ENCODE peak calls at places on chromosomes 4 and X, in four cellular contexts. C, H, W and V are unnamed samples.

GRCh38 chr4:45030059-45030458 is 303.7 kb upstream of the GNPDA2 start:
- DNase-seq in W (no peak), C (no peak), H (no peak), V (no peak)

GRCh38 chr4:8507624-8508023 is 67.0 kb downstream of the TRMT44 start:
- DNase-seq in W (no peak), H (peak), C (no peak), V (no peak)

GRCh38 chr4:110630621-110631402 is 7.9 kb upstream of the PITX2 start:
- DNase-seq in C (no peak), H (no peak), W (no peak), V (no peak)

GRCh38 chr4:7121174-7121573 is 53.3 kb upstream of the GRPEL1 start:
- DNase-seq in W (no peak), C (no peak), H (peak), V (no peak)

GRCh38 chrX:15496809-15497208 is 3.7 kb upstream of the PIR start:
- DNase-seq in C (no peak), H (no peak), W (no peak), V (no peak)

GRCh38 chr4:101136373-101137370 is 210.7 kb downstream of the PPP3CA start:
- DNase-seq in H (no peak), C (no peak), W (no peak), V (no peak)

GRCh38 chrX:108735680-108736508 is 469 bp downstream of the IRS4 start:
- DNase-seq in C (no peak), H (peak), W (no peak), V (peak)

GRCh38 chrX:121259170-121259569 is 211.8 kb downstream of the GLUD2 start:
- DNase-seq in W (no peak), C (no peak), H (no peak), V (no peak)

GRCh38 chr4:94334962-94335361 is 7.7 kb downstream of the HPGDS start:
- DNase-seq in H (no peak), W (no peak), C (no peak), V (no peak)

GRCh38 chrX:74527344-74527743 is 87.1 kb downstream of the RLIM start:
- DNase-seq in C (no peak), W (no peak), H (no peak), V (no peak)

GRCh38 chr4:124803641-124804040 is 91.1 kb upstream of the ANKRD50 start:
- DNase-seq in W (no peak), H (no peak), C (peak), V (no peak)

GRCh38 chr4:1956631-1957030 is 52.1 kb downstream of the NELFA start:
- DNase-seq in C (no peak), W (no peak), H (no peak), V (no peak)

GRCh38 chrX:2408856-2409255 is 91.9 kb downstream of the DHRSX start:
- DNase-seq in H (no peak), W (no peak), C (no peak), V (no peak)

GRCh38 chr4:82500106-82500738 is 61.6 kb downstream of the TMEM150C start:
- DNase-seq in H (no peak), C (no peak), W (no peak), V (no peak)

GRCh38 chr4:122045533-122045932 is 93.7 kb upstream of the TRPC3 start:
- DNase-seq in H (peak), C (peak), W (no peak), V (no peak)

GRCh38 chr4:117793786-117794369 is 240.4 kb upstream of the NDST3 start:
- DNase-seq in C (peak), W (no peak), H (no peak), V (no peak)

GRCh38 chr4:40240040-40240653 is 43.3 kb downstream of the RHOH start:
- DNase-seq in W (no peak), H (no peak), C (no peak), V (no peak)

GRCh38 chr4:56613101-56613862 is 67.8 kb downstream of the HOPX start:
- DNase-seq in W (no peak), H (no peak), C (peak), V (no peak)

GRCh38 chrX:57155171-57155570 is 18.0 kb upstream of the SPIN2A start:
- DNase-seq in H (no peak), C (no peak), W (peak), V (no peak)

DNA sequence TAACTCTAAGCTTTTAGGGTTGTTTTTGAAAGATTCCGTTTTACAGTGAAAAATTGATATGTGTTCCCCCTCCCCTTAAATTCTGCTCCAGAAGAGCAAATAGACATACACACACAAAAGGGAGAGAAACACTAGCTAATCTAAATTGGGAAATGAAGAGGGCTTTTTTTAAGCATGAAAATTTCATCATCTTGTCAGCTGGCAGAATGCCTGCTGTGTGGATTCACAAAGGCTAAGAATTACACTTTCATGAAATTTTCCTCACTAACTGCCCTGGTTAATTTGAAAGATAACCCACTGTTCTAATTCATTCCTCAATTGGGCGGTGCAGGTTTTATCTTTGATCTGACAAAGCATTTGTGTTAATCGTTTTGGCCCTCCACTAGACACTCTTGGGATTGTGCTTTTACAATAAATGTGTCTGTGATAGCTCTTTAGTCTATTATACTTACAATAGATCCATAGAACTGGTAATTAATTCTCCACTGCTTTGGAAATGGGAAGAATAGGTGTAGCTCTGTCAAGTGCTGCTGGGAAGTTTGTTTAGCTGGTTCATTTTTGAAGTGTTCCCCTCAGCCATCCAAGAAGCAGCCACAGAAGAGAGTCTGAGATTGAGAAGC is 152.9 kb downstream of the POLA1 start:
- DNase-seq in C (no peak), W (no peak), H (peak), V (no peak)
- TF ChIP-seq CTCF in C (no peak), W (no peak), H (no peak), V (no peak)

GRCh38 chrX:12979011-12979629 is 4.2 kb downstream of the TMSB4X start:
- DNase-seq in C (no peak), H (no peak), W (no peak), V (no peak)

GRCh38 chrX:12975999-12976558 is 1.2 kb downstream of the TMSB4X start:
- DNase-seq in C (peak), H (peak), W (no peak), V (no peak)

GRCh38 chrX:12979630-12980015 is 4.7 kb downstream of the TMSB4X start:
- DNase-seq in H (no peak), C (no peak), W (no peak), V (no peak)

GRCh38 chrX:12977761-12978204 is 2.9 kb downstream of the TMSB4X start:
- DNase-seq in C (no peak), H (no peak), W (no peak), V (no peak)

DNA sequence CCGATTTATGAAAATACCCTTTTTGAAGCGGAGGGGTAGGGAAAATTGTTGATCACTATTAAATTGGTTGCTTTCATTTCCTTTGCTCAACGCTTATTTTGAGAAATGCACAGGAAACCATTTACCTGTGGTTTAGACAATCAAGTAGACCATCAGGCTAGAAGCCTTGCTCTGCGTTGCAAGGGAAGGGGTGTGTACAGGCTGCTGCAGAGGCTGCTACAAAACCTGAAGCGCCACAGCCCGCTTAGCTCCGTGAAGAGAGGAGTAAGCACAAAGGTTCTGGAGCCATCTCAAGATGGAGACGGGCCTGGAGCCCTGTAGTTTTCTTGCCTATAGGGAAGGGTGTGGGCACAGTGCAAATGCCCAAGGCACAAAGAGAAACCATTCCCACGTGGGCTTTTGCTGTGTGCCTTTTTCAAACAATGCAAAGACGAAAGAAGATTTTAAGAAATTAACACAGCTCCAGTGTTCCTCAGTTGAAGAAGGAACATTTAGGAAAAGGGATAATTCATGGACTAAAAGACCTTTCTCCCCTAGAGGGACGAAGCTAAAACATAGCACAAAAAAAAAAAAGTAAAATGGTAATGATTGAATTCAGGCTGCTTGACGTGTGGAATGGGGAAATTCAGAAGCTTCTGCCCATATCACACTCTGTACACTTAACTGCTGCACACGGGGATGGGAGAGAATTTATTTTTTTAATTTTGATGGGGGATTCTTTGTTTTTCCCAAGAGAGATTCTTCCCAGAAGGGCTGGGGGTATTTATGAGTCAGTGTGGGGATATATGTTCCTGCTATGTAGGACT is 3.5 kb downstream of the TMSB4X start:
- DNase-seq in H (peak), W (peak), C (no peak), V (no peak)
- TF ChIP-seq CTCF in H (no peak), W (no peak), C (no peak), V (no peak)

GRCh38 chr4:12679217-12679616 is 804.9 kb downstream of the RAB28 start:
- DNase-seq in W (no peak), H (no peak), C (no peak), V (peak)
- TF ChIP-seq CTCF in W (no peak), H (peak), C (no peak), V (peak)

DNA sequence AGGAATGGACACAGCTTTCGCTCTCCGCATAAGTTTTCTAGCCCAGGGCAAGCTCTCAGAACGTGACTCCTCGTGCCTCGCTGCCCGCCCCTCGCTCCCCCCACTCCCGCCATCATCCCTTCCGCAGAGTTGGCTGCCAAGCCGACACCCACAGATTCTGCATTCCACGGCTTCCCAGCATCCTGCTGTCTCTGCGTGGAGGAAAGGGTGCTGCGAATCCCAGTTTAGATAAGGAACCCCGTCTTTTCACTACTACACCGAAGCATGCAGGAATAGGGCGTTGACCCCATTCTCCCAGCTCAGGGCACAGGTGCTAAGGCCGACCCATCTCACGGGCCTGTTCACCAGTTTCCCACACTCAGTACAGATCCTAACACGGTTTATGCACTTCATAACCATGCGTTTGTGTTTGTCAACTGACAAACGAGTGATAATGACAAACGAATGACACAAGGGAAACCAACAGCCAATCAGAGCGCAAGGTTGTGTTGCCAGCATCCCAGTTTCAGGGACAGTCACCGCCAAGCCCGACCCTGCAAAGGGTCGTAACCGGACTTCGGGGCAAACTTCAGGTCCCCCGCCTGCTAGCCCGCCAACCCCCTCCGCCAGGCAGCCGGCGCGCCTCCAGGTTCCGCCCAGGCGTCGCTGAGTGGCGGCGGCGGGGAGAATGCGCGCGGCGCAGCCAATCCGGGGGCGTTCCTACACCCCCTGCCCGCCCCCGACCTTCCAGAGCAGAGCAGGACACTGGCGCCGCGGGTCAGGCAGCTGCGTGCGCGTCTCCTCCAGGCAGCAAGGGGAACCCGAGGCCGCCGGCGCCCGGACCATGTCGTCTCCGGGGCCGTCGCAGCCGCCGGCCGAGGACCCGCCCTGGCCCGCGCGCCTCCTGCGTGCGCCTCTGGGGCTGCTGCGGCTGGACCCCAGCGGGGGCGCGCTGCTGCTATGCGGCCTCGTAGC is at the start of gene CYP2U1:
- DNase-seq in C (peak), H (peak), W (peak), V (peak)
- TF ChIP-seq CTCF in C (peak), H (no peak), W (no peak), V (no peak)

DNA sequence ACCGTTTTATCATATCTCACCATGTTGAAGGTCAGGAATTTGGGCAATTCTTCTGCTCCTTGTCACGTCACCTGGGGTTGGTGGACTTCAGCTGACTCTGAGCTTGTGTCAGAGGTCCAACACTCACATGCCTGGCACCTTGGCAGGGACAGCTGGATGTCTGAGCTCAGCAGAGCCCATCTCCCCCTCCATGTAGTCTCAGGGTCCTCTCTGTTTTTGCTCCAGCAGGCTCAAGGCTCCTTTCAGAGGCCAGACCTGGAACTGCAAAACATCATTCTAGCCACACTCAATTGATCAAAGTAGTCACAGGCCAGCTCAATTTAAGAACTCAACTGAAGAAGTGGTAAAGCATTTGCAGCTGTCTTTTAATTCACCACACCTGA is 45.4 kb downstream of the EDNRA start:
- DNase-seq in H (no peak), C (no peak), W (no peak), V (peak)
- TF ChIP-seq CTCF in H (no peak), C (no peak), W (no peak), V (no peak)